ENCODE peak calls at places on chromosome 1, in nine cellular contexts. T is head of caudate nucleus; D is OCI-M1; V is stimulated activated CD8-positive, alpha-beta memory T cell treated with anti-CD3 and anti-CD28 coated beads, Interleukin-4, amount 100 ng/mL, for 4 hours; Y is skeletal muscle cell; Z is T-helper 17 cell; L is NCI-H510A treated with DMSO at 0.1 percent for 48 hours; R is activated CD4-positive, alpha-beta T cell treated with anti-CD3 and anti-CD28 coated beads for 1 hour; I is hypothalamus. U is an unnamed sample.

GRCh38 chr1:182786223-182787001 is 3.2 kb upstream of the NPL start:
- DNase-seq in L (peak; percentile 69), D (peak; percentile 92), T (peak; percentile 87), I (peak; percentile 52), Y (peak; percentile 33), R (no peak), V (no peak), Z (no peak), U (no peak)

GRCh38 chr1:28871631-28872401 is 42.6 kb upstream of the EPB41 start:
- DNase-seq in Z (no peak), R (no peak), L (no peak), Y (no peak), V (no peak), T (no peak), D (no peak), I (no peak), U (no peak)

GRCh38 chr1:147608601-147609000 is 61.7 kb downstream of the ACP6 start:
- DNase-seq in T (no peak), V (no peak), L (peak; percentile 49), D (no peak), Z (no peak), I (no peak), Y (no peak), R (no peak), U (no peak)

GRCh38 chr1:177209357-177209756 is 38.6 kb downstream of the BRINP2 start:
- DNase-seq in T (peak; percentile 83), R (no peak), I (peak; percentile 6), Y (peak; percentile 100), Z (no peak), L (peak; percentile 95), V (no peak), D (no peak), U (no peak)

GRCh38 chr1:48071513-48071912 is 74.3 kb upstream of the TRABD2B start:
- DNase-seq in Z (no peak), Y (no peak), V (no peak), L (no peak), I (no peak), R (no peak), D (no peak), T (no peak), U (no peak)

GRCh38 chr1:98323906-98324358 is 337.6 kb upstream of the SNX7 start:
- DNase-seq in R (no peak), I (no peak), Y (peak; percentile 94), Z (no peak), V (no peak), T (no peak), D (peak; percentile 61), L (no peak), U (no peak)

GRCh38 chr1:225919906-225920305 is 4.1 kb downstream of the PYCR2 start:
- DNase-seq in L (no peak), Z (no peak), Y (no peak), D (no peak), T (peak; percentile 97), V (no peak), R (no peak), I (peak; percentile 76), U (no peak)

GRCh38 chr1:160375788-160376524 is 9.1 kb downstream of the NHLH1 start:
- DNase-seq in Z (no peak), D (peak; percentile 78), I (no peak), L (no peak), Y (no peak), T (peak; percentile 60), R (no peak), V (no peak), U (no peak)

GRCh38 chr1:27589841-27590426 is 14.0 kb downstream of the AHDC1 start:
- DNase-seq in T (peak; percentile 70), Z (no peak), D (no peak), L (no peak), R (no peak), Y (no peak), V (no peak), I (peak; percentile 61), U (no peak)

GRCh38 chr1:155173478-155174333 is at the start of gene TRIM46:
- DNase-seq in V (no peak), I (peak; percentile 57), T (peak; percentile 88), L (peak; percentile 84), Z (peak; percentile 49), D (peak; percentile 73), R (peak; percentile 57), Y (peak; percentile 15), U (no peak)

GRCh38 chr1:233102381-233102780 is 152.0 kb downstream of the NTPCR start:
- DNase-seq in L (no peak), D (peak; percentile 63), R (no peak), V (no peak), I (no peak), Y (no peak), T (no peak), Z (no peak), U (no peak)

GRCh38 chr1:27832762-27833161 is 2.2 kb downstream of the PPP1R8 start:
- DNase-seq in Y (peak; percentile 23), Z (no peak), T (peak; percentile 55), V (no peak), L (no peak), R (no peak), D (no peak), I (no peak), U (no peak)

GRCh38 chr1:183847646-183848045 is 42.7 kb downstream of the RGL1 start:
- DNase-seq in T (no peak), V (no peak), R (no peak), Y (no peak), L (no peak), I (no peak), D (no peak), Z (no peak), U (no peak)

GRCh38 chr1:207888647-207889046 is 22.3 kb downstream of the CD34 start:
- DNase-seq in Z (no peak), T (no peak), D (no peak), I (no peak), Y (no peak), R (no peak), V (no peak), L (no peak), U (no peak)

GRCh38 chr1:62227496-62227895 is 32.8 kb downstream of the L1TD1 start:
- DNase-seq in I (no peak), V (no peak), R (no peak), Y (no peak), L (no peak), Z (no peak), T (no peak), D (no peak), U (no peak)

GRCh38 chr1:109564189-109564878 is 15.9 kb downstream of the GNAI3 start:
- DNase-seq in V (no peak), I (no peak), D (no peak), L (no peak), T (no peak), Z (no peak), R (no peak), Y (no peak), U (no peak)

U was measured in cortex of kidney.